ENCODE peak calls at places on chromosomes 1 and 21, in seven cellular contexts. C, E, V, P, K, F and J are unnamed samples.

GRCh38 chr1:178438432-178438831 is 58.3 kb downstream of the CLEC20A start:
- DNase-seq in V (no peak), C (peak), E (no peak), F (no peak), P (no peak), K (peak), J (no peak)

GRCh38 chr21:45496968-45497845 is 45.0 kb downstream of the SLC19A1 start:
- DNase-seq in F (no peak), K (no peak), E (no peak), P (no peak), V (no peak), C (no peak), J (no peak)

GRCh38 chr1:247268390-247269045 is 12.6 kb downstream of the VN1R5 start:
- DNase-seq in P (no peak), F (no peak), E (no peak), C (peak), K (peak), V (no peak), J (no peak)

GRCh38 chr21:39637197-39637970 is 24.6 kb downstream of the B3GALT5 start:
- DNase-seq in K (no peak), V (no peak), E (no peak), C (no peak), P (no peak), F (no peak), J (no peak)

GRCh38 chr1:160261526-160261877 is 847 bp downstream of the DCAF8 start:
- DNase-seq in F (peak), V (peak), P (peak), C (peak), E (no peak), K (peak), J (no peak)

GRCh38 chr1:8047112-8047511 is 21.0 kb upstream of the ERRFI1 start:
- DNase-seq in E (no peak), C (peak), K (peak), V (no peak), P (no peak), F (no peak), J (no peak)

GRCh38 chr1:67171978-67172377 is 5.7 kb downstream of the IL23R start:
- DNase-seq in F (no peak), K (no peak), P (no peak), E (no peak), V (no peak), C (no peak), J (no peak)

GRCh38 chr1:238999944-239000343 is 386.4 kb upstream of the CHRM3 start:
- DNase-seq in F (no peak), V (no peak), K (no peak), P (no peak), C (no peak), E (no peak), J (no peak)

GRCh38 chr1:111778541-111779051 is 22.9 kb downstream of the DDX20 start:
- DNase-seq in V (no peak), E (no peak), F (peak), K (peak), P (no peak), C (no peak), J (no peak)

GRCh38 chr1:43492816-43493215 is 37.9 kb upstream of the PTPRF start:
- DNase-seq in P (no peak), K (peak), V (no peak), E (no peak), F (no peak), C (peak), J (no peak)

GRCh38 chr1:113178522-113178921 is 105.5 kb downstream of the LRIG2 start:
- DNase-seq in V (no peak), C (peak), K (peak), F (no peak), E (no peak), P (no peak), J (no peak)
- TF ChIP-seq CTCF in V (no peak), C (peak), K (peak), F (peak), E (no peak), P (no peak), J (no peak)

GRCh38 chr21:33522297-33522696 is 19.6 kb downstream of the GART start:
- DNase-seq in K (no peak), V (no peak), F (no peak), C (no peak), E (no peak), P (no peak), J (no peak)

GRCh38 chr21:33514234-33514633 is 22.7 kb upstream of the DNAJC28 start:
- DNase-seq in F (no peak), V (no peak), K (peak), E (no peak), P (no peak), C (peak), J (no peak)

GRCh38 chr21:33522950-33523349 is 19.0 kb downstream of the GART start:
- DNase-seq in V (no peak), C (no peak), E (no peak), K (no peak), P (no peak), F (no peak), J (no peak)

GRCh38 chr21:33518899-33519298 is 23.0 kb downstream of the GART start:
- DNase-seq in K (no peak), E (no peak), P (no peak), C (no peak), F (no peak), V (no peak), J (no peak)
- TF ChIP-seq CTCF in K (no peak), E (no peak), P (no peak), C (no peak), F (no peak), V (no peak), J (no peak)

DNA sequence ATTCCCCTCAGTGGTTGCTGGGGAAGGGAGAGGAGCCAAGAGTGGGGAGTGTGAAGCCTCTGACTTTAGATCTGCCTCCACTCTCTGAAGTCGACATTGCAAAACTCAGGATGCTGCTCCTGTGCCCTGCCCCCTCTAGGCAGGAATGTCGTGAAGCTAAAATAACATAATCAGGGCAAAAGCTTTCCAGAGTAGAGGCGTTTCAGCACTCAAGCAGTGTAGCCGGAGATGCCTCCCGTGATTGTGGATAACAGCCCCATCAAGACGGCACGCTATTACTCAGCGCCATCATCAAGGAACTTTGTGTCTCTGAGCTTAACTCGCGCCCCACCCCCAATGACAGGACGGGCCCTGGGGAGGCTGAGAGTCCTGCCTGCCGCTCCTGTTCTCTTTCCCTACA is 60.0 kb downstream of the FBXO2 start:
- DNase-seq in K (peak), E (no peak), V (peak), C (peak), F (no peak), P (no peak), J (no peak)
- TF ChIP-seq CTCF in K (peak), E (no peak), V (peak), C (peak), F (peak), P (no peak), J (no peak)

GRCh38 chr1:22364764-22365163 is 86.9 kb upstream of the ZBTB40 start:
- DNase-seq in V (no peak), K (no peak), P (no peak), C (no peak), F (no peak), E (no peak), J (no peak)
- TF ChIP-seq CTCF in V (no peak), K (no peak), P (no peak), C (no peak), F (peak), E (no peak), J (no peak)

DNA sequence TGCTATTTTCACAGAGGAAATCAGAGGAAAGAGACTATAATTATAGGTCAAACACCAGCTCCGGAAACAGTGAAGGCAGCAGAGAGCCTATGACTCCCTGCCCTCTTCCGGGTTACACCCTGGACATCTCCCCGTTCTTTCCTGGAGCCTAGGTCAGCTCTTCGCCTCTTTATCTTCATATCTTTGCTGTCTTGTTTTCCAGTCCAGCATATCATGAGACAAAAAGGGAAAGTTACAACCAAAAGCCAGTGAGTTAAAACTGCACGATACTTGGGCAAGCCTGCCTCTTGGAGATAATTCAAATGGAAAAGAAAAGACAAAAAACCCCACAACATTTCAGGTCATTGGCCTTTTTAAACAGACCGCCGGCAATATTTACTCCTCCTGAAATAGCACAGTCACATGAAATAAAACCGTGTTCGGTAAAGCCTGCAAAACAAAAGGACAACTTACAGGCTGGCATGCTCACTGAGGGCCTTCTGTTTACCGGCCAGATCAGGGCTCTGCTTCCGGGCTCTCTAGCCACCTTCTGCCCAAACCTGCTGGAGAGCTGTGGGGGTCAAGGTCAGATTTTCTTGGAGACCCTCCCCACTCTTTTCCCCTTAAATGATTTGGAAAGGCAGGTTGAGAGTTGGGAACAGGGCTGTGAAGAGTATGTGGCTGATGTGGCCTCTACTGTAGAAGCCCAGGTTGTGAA is 42.8 kb upstream of the PPP2R5A start:
- DNase-seq in V (no peak), C (no peak), K (no peak), E (no peak), F (no peak), P (no peak), J (no peak)
- TF ChIP-seq CTCF in V (no peak), C (no peak), K (no peak), E (no peak), F (no peak), P (no peak), J (no peak)

GRCh38 chr1:200977071-200977754 is 46.3 kb downstream of the KIF21B start:
- DNase-seq in F (no peak), E (no peak), P (no peak), V (no peak), K (no peak), C (no peak), J (no peak)

GRCh38 chr1:200974711-200975110 is 48.8 kb downstream of the KIF21B start:
- DNase-seq in E (no peak), F (no peak), V (no peak), P (no peak), C (no peak), K (no peak), J (no peak)

GRCh38 chr1:200975458-200975857 is 48.1 kb downstream of the KIF21B start:
- DNase-seq in F (no peak), C (no peak), E (no peak), V (no peak), K (no peak), P (no peak), J (no peak)

GRCh38 chr1:200973937-200974657 is 49.4 kb downstream of the KIF21B start:
- DNase-seq in V (no peak), K (no peak), C (no peak), F (no peak), P (no peak), E (no peak), J (no peak)

GRCh38 chr1:200976634-200977033 is 46.9 kb downstream of the KIF21B start:
- DNase-seq in K (no peak), F (no peak), E (no peak), C (no peak), P (no peak), V (no peak), J (no peak)
- TF ChIP-seq CTCF in K (no peak), F (no peak), E (no peak), C (no peak), P (no peak), V (no peak), J (no peak)